ENCODE peak calls at places on chromosomes 5 and 9, in eight cellular contexts. O is GM23248; P is psoas muscle; E is mesendoderm; J is CD8-positive, alpha-beta T cell; V is ovary; B is heart right ventricle; T is HCT116. I is an unnamed sample. For H3K4me1 and H3K27me3, the result is how much of the 10 kb centered on the place peaks cover.

GRCh38 chr5:103362211-103362610 is 103.6 kb downstream of the MACIR start:
- DNase-seq in O (peak), P (no peak), E (no peak), J (no peak), V (no peak), B (no peak), T (no peak), I (no peak)

GRCh38 chr5:139668064-139668880 is 20.1 kb downstream of the CXXC5 start:
- DNase-seq in O (peak), P (peak), E (no peak), J (no peak), V (peak), B (peak), T (no peak), I (peak)

GRCh38 chr5:82812575-82812974 is 264.6 kb downstream of the TMEM167A start:
- DNase-seq in O (peak), P (no peak), E (no peak), J (no peak), V (no peak), B (no peak), T (no peak), I (no peak)

GRCh38 chr9:135340726-135341475 is 138.7 kb upstream of the PPP1R26 start:
- DNase-seq in O (no peak), P (no peak), E (no peak), J (no peak), V (no peak), B (no peak), T (no peak), I (no peak)

GRCh38 chr9:133184971-133185370 is 21.3 kb upstream of the GBGT1 start:
- DNase-seq in O (peak), P (no peak), E (peak), J (no peak), V (peak), B (no peak), T (peak), I (peak)

GRCh38 chr5:144203750-144204596 is 33.3 kb downstream of the KCTD16 start:
- DNase-seq in O (peak), P (no peak), E (peak), J (no peak), V (no peak), B (no peak), T (peak), I (peak)

GRCh38 chr9:13665418-13666066 is 386.1 kb upstream of the MPDZ start:
- DNase-seq in O (peak), P (no peak), E (no peak), J (no peak), V (no peak), B (no peak), T (no peak), I (no peak)

GRCh38 chr9:113715086-113715485 is 161.0 kb upstream of the ZNF618 start:
- DNase-seq in O (peak), P (no peak), E (peak), J (no peak), V (no peak), B (no peak), T (no peak), I (no peak)

GRCh38 chr5:116037236-116037822 is 5.1 kb downstream of the ARL14EPL start:
- DNase-seq in O (peak), P (no peak), E (no peak), J (no peak), V (no peak), B (no peak), T (peak), I (no peak)

GRCh38 chr9:3960661-3961144 is 339.2 kb downstream of the GLIS3 start:
- DNase-seq in O (peak), P (no peak), E (no peak), J (no peak), V (no peak), B (no peak), T (no peak), I (no peak)

GRCh38 chr9:34782372-34782771 is 72.4 kb upstream of the CCL21 start:
- DNase-seq in O (no peak), P (no peak), E (no peak), J (no peak), V (no peak), B (no peak), T (no peak), I (no peak)

GRCh38 chr5:90940227-90940995 is 381.8 kb downstream of the ADGRV1 start:
- DNase-seq in O (peak), P (no peak), E (peak), J (no peak), V (peak), B (no peak), T (no peak), I (peak)

GRCh38 chr5:59065551-59065950 is 482.7 kb downstream of the RAB3C start:
- DNase-seq in O (peak), P (no peak), E (no peak), J (no peak), V (no peak), B (no peak), T (no peak), I (no peak)

GRCh38 chr5:81187885-81188284 is 45.2 kb upstream of the CKMT2 start:
- DNase-seq in O (no peak), P (no peak), E (no peak), J (no peak), V (no peak), B (peak), T (no peak), I (no peak)

GRCh38 chr9:87112656-87113055 is 165.3 kb upstream of the GAS1 start:
- DNase-seq in O (peak), P (no peak), E (no peak), J (no peak), V (no peak), B (no peak), T (no peak), I (no peak)

GRCh38 chr5:37043693-37044092 is 167.1 kb downstream of the NIPBL start:
- DNase-seq in O (peak), P (no peak), E (peak), J (no peak), V (no peak), B (no peak), T (no peak), I (peak)

GRCh38 chr5:163916376-163916775 is 411.0 kb downstream of the MAT2B start:
- DNase-seq in O (no peak), P (no peak), E (no peak), J (no peak), V (no peak), B (no peak), T (no peak), I (no peak)

GRCh38 chr9:22682536-22683392 is 236.1 kb downstream of the DMRTA1 start:
- DNase-seq in O (peak), P (peak), E (no peak), J (no peak), V (no peak), B (no peak), T (no peak), I (no peak)

GRCh38 chr5:35924122-35924949 is 14.1 kb downstream of the CAPSL start:
- DNase-seq in O (peak), P (no peak), E (no peak), J (no peak), V (no peak), B (no peak), T (no peak), I (no peak)

GRCh38 chr5:135188233-135188909 is 154.3 kb upstream of the PITX1 start:
- DNase-seq in O (no peak), P (no peak), E (no peak), J (no peak), V (no peak), B (no peak), T (no peak), I (no peak)

GRCh38 chr5:27571681-27572080 is 533.3 kb upstream of the CDH9 start:
- DNase-seq in O (peak), P (no peak), E (no peak), J (no peak), V (no peak), B (no peak), T (no peak), I (no peak)

GRCh38 chr5:180807654-180808414 is 5.2 kb upstream of the MGAT1 start:
- DNase-seq in O (peak), P (no peak), E (no peak), J (no peak), V (no peak), B (no peak), T (no peak), I (no peak)

GRCh38 chr9:102974530-102974929 is 20.6 kb upstream of the CYLC2 start:
- DNase-seq in O (no peak), P (no peak), E (no peak), J (no peak), V (no peak), B (no peak), T (no peak), I (no peak)

GRCh38 chr9:128587453-128587852 is 35.1 kb downstream of the SPTAN1 start:
- DNase-seq in O (no peak), P (no peak), E (no peak), J (no peak), V (no peak), B (no peak), T (no peak), I (peak)

GRCh38 chr5:88113429-88113828 is 155.2 kb downstream of the TMEM161B start:
- DNase-seq in O (no peak), P (no peak), E (no peak), J (no peak), V (no peak), B (no peak), T (no peak), I (no peak)

GRCh38 chr9:99365233-99365980 is 143.3 kb downstream of the SEC61B start:
- DNase-seq in O (peak), P (no peak), E (peak), J (no peak), V (no peak), B (no peak), T (no peak), I (no peak)

GRCh38 chr9:98536542-98537173 is 172.1 kb downstream of the GABBR2 start:
- DNase-seq in O (no peak), P (no peak), E (peak), J (no peak), V (no peak), B (no peak), T (no peak), I (no peak)

GRCh38 chr5:40475546-40475945 is 204.2 kb upstream of the PTGER4 start:
- DNase-seq in O (peak), P (no peak), E (no peak), J (no peak), V (no peak), B (no peak), T (no peak), I (no peak)

GRCh38 chr5:129116797-129117196 is 22.2 kb downstream of the ISOC1 start:
- DNase-seq in O (no peak), P (no peak), E (no peak), J (no peak), V (no peak), B (no peak), T (no peak), I (no peak)

GRCh38 chr9:2663886-2664674 is 42.5 kb downstream of the VLDLR start:
- DNase-seq in O (no peak), P (no peak), E (no peak), J (no peak), V (no peak), B (no peak), T (no peak), I (no peak)

GRCh38 chr9:112021742-112022141 is 125.1 kb downstream of the UGCG start:
- DNase-seq in O (no peak), P (no peak), E (no peak), J (no peak), V (no peak), B (no peak), T (no peak), I (no peak)
- H3K27ac ChIP-seq in O (peak), P (no peak), E (no peak), J (no peak), V (no peak), B (no peak), T (peak), I (no peak)

GRCh38 chr5:56607551-56607950 is 207.8 kb upstream of the MAP3K1 start:
- DNase-seq in O (peak), P (no peak), E (peak), J (no peak), V (no peak), B (no peak), T (no peak), I (no peak)

GRCh38 chr5:56610093-56610698 is 205.2 kb upstream of the MAP3K1 start:
- DNase-seq in O (no peak), P (no peak), E (peak), J (no peak), V (no peak), B (no peak), T (no peak), I (peak)

GRCh38 chr5:56608216-56608925 is 207.0 kb upstream of the MAP3K1 start:
- DNase-seq in O (no peak), P (no peak), E (peak), J (no peak), V (no peak), B (no peak), T (no peak), I (no peak)

GRCh38 chr5:56606202-56606601 is 209.1 kb upstream of the MAP3K1 start:
- DNase-seq in O (no peak), P (no peak), E (no peak), J (no peak), V (no peak), B (no peak), T (no peak), I (no peak)

DNA sequence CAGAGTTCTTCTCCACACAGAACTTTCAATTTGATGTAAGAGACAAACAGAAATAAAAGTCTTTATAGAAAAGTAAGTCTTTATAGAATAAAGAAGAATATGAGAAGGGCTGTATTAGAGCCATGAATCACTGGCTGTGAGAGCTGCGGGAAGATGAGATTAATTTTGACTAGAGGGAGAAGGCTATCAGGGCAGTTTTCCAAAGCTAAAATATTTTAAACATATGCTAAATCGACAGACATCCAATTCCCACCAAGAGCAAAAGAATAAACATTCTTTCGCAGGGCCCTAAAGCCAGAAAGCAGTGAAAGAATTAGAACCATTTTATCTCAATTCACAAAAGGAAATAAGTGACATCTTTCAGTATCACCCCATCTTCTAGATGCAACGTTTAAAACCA is 208.3 kb upstream of the MAP3K1 start:
- DNase-seq in O (no peak), P (no peak), E (no peak), J (no peak), V (no peak), B (no peak), T (no peak), I (no peak)
- H3K4me1 ChIP-seq in O (under half), P (under half), E (under half), J (under half), V (under half), B (under half), T (under half), I (under half)

DNA sequence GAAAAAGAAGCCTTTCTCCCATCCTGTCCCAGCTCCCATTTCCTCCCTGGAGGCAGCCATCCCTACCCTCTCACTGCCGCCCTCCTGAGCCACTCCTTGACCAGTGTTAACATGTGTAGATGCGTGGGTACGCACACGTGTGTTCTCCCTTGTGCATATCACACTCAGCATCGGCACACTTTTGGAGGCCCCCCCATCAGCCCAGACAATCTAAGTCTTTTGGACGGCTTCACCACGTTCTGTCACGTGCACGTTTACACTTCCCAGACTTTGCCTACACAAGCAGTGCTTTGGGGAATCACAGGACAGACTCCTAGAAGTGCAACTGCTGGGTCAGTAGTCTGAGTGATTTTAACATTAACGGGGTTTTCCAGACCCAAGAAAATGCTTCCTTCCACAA is 18.0 kb downstream of the HRH2 start:
- DNase-seq in O (no peak), P (peak), E (no peak), J (no peak), V (no peak), B (no peak), T (no peak), I (no peak)
- H3K27me3 ChIP-seq in O (under half), P (under half), E (under half), J (under half), V (under half), B (under half), T (half or more), I (under half)

GRCh38 chr5:1103093-1103492 is 8.8 kb downstream of the SLC12A7 start:
- DNase-seq in O (no peak), P (no peak), E (no peak), J (no peak), V (no peak), B (no peak), T (no peak), I (no peak)
- H3K27ac ChIP-seq in O (no peak), P (peak), E (peak), J (peak), V (no peak), B (peak), T (no peak), I (no peak)

I was measured in CD4-positive, CD25-positive, alpha-beta regulatory T cell.